ENCODE peak calls at places on chromosomes 7 and 10, in nine cellular contexts. Z is aorta; O is WTC11; Y is stimulated activated CD8-positive, alpha-beta memory T cell treated with anti-CD3 and anti-CD28 coated beads, Interleukin-4, amount 100 ng/mL, for 24 hours; P is psoas muscle; U is C1 segment of cervical spinal cord; S is posterior vena cava; K is AG04450; C is T-helper 1 cell. F is an unnamed sample.

GRCh38 chr7:20798081-20798693 is 11.5 kb upstream of the SP8 start:
- DNase-seq in Z (peak), U (no peak), S (no peak), O (peak), K (no peak), P (no peak), Y (no peak), C (no peak), F (no peak)

GRCh38 chr10:113297226-113297625 is 255.6 kb upstream of the HABP2 start:
- DNase-seq in S (no peak), U (no peak), O (no peak), C (no peak), P (no peak), Z (no peak), K (no peak), Y (no peak), F (no peak)

GRCh38 chr7:127239814-127240213 is 12.9 kb downstream of the GRM8 start:
- DNase-seq in K (no peak), Y (no peak), S (no peak), U (no peak), O (peak), P (no peak), C (no peak), Z (no peak), F (no peak)

GRCh38 chr10:30166929-30167328 is 107.5 kb upstream of the JCAD start:
- DNase-seq in P (no peak), S (no peak), Z (no peak), K (no peak), O (no peak), U (no peak), Y (no peak), C (no peak), F (no peak)

GRCh38 chr10:131681656-131682055 is 219.2 kb upstream of the PPP2R2D start:
- DNase-seq in U (no peak), C (no peak), S (peak), K (no peak), O (peak), Z (peak), P (no peak), Y (no peak), F (no peak)

GRCh38 chr10:1548596-1548995 is 188.7 kb downstream of the ADARB2 start:
- DNase-seq in C (no peak), Z (no peak), Y (no peak), P (no peak), S (peak), K (no peak), O (no peak), U (no peak), F (no peak)

GRCh38 chr7:156984209-156984891 is 26.1 kb downstream of the MNX1 start:
- DNase-seq in Z (no peak), O (no peak), U (no peak), P (no peak), C (no peak), S (no peak), Y (no peak), K (peak), F (no peak)

GRCh38 chr10:33609546-33609945 is 275.1 kb upstream of the NRP1 start:
- DNase-seq in Y (no peak), Z (no peak), K (no peak), O (no peak), P (no peak), U (no peak), C (no peak), S (no peak), F (no peak)

GRCh38 chr7:114819629-114820362 is 102.1 kb upstream of the MDFIC start:
- DNase-seq in U (no peak), K (peak), S (no peak), Y (no peak), C (no peak), P (no peak), Z (no peak), O (no peak), F (no peak)

GRCh38 chr7:2722591-2722990 is 34.6 kb downstream of the AMZ1 start:
- DNase-seq in S (peak), U (no peak), K (no peak), C (no peak), Y (no peak), O (no peak), Z (peak), P (peak), F (no peak)

GRCh38 chr7:2199528-2199927 is 33.2 kb downstream of the MAD1L1 start:
- DNase-seq in P (no peak), Z (no peak), K (no peak), C (no peak), Y (no peak), O (no peak), U (no peak), S (no peak), F (no peak)

GRCh38 chr10:78348416-78349164 is 314.9 kb downstream of the RPS24 start:
- DNase-seq in K (no peak), S (no peak), U (no peak), C (no peak), Y (no peak), Z (no peak), O (no peak), P (no peak), F (no peak)

GRCh38 chr10:29731760-29732159 is 97.0 kb upstream of the SVIL start:
- DNase-seq in P (no peak), S (no peak), C (no peak), O (no peak), Z (no peak), K (no peak), Y (no peak), U (no peak), F (no peak)

GRCh38 chr10:95430231-95430951 is 130.8 kb downstream of the SORBS1 start:
- DNase-seq in C (peak), O (peak), P (no peak), K (peak), Y (no peak), Z (no peak), U (no peak), S (no peak), F (no peak)

GRCh38 chr7:66542528-66543373 is 85.9 kb upstream of the KCTD7 start:
- DNase-seq in Y (no peak), C (no peak), S (no peak), O (no peak), Z (no peak), K (no peak), P (peak), U (no peak), F (no peak)